ENCODE peak calls at places on chromosome 19, in nine cellular contexts. L is H9; X is dorsolateral prefrontal cortex; G is fibroblast of lung; I is tibial nerve; O is CD8-positive, alpha-beta T cell; M is foreskin fibroblast; H is GM12865; U is neural progenitor cell. R is an unnamed sample.

GRCh38 chr19:15449620-15450527 is at the start of gene WIZ:
- DNase-seq in I (peak), G (peak), L (peak), H (peak), M (peak), O (peak), U (peak), X (peak), R (peak)

GRCh38 chr19:41327499-41328156 is 17.7 kb downstream of the CCDC97 start:
- DNase-seq in O (peak), G (peak), U (no peak), X (no peak), L (peak), M (peak), H (peak), I (no peak), R (no peak)

GRCh38 chr19:45156751-45157150 is 4.0 kb downstream of the NKPD1 start:
- DNase-seq in U (no peak), O (no peak), I (no peak), G (no peak), H (no peak), X (no peak), M (no peak), L (no peak), R (no peak)

GRCh38 chr19:33778089-33778791 is 18.4 kb upstream of the KCTD15 start:
- DNase-seq in L (peak), H (peak), U (peak), O (peak), G (peak), M (peak), X (peak), I (peak), R (peak)

GRCh38 chr19:8000298-8001038 is 5.0 kb downstream of the ELAVL1 start:
- DNase-seq in I (no peak), O (no peak), M (no peak), L (no peak), G (no peak), U (no peak), H (peak), X (no peak), R (no peak)

GRCh38 chr19:45428385-45429231 is 4.9 kb upstream of the ERCC1 start:
- DNase-seq in M (peak), I (no peak), X (no peak), L (peak), H (no peak), O (no peak), U (peak), G (peak), R (peak)

GRCh38 chr19:7742575-7742974 is 4.8 kb downstream of the CD209 start:
- DNase-seq in M (no peak), H (peak), X (no peak), I (no peak), G (no peak), U (no peak), L (no peak), O (no peak), R (no peak)

GRCh38 chr19:41700381-41701195 is 7.8 kb upstream of the CEACAM5 start:
- DNase-seq in H (no peak), G (no peak), I (no peak), L (peak), M (no peak), X (no peak), U (no peak), O (no peak), R (peak)

GRCh38 chr19:40445637-40445944 is 1.5 kb upstream of the SERTAD3 start:
- DNase-seq in G (no peak), I (no peak), L (no peak), X (no peak), M (no peak), U (no peak), H (no peak), O (no peak), R (no peak)

GRCh38 chr19:56751078-56751489 is 79.5 kb upstream of the ZNF835 start:
- DNase-seq in I (no peak), U (no peak), O (no peak), X (peak), H (no peak), L (no peak), G (no peak), M (no peak), R (peak)

GRCh38 chr19:55436847-55437246 is 6.3 kb downstream of the SHISA7 start:
- DNase-seq in O (no peak), L (no peak), H (no peak), X (no peak), U (no peak), M (no peak), I (no peak), G (no peak), R (no peak)

GRCh38 chr19:35276706-35277281 is 5.5 kb upstream of the HAMP start:
- DNase-seq in L (no peak), O (no peak), H (no peak), X (no peak), M (no peak), G (no peak), U (no peak), I (no peak), R (no peak)

GRCh38 chr19:6238643-6239281 is 41.0 kb downstream of the MLLT1 start:
- DNase-seq in O (no peak), U (no peak), X (no peak), I (no peak), L (no peak), M (peak), G (peak), H (no peak), R (no peak)

GRCh38 chr19:41373993-41374392 is 2.3 kb upstream of the TMEM91 start:
- DNase-seq in H (no peak), L (no peak), O (no peak), U (no peak), X (peak), M (peak), G (peak), I (peak), R (peak)

GRCh38 chr19:42276821-42277220 is 7.8 kb downstream of the CIC start:
- DNase-seq in I (no peak), H (peak), M (no peak), L (no peak), O (no peak), G (no peak), U (no peak), X (no peak), R (no peak)

GRCh38 chr19:47284324-47284899 is 9.7 kb downstream of the INAFM1 start:
- DNase-seq in M (peak), I (no peak), U (peak), O (no peak), L (no peak), H (peak), X (no peak), G (peak), R (no peak)

GRCh38 chr19:15252398-15253018 is 20.3 kb upstream of the EPHX3 start:
- DNase-seq in I (no peak), H (no peak), U (peak), X (no peak), L (peak), O (no peak), G (peak), M (peak), R (no peak)

GRCh38 chr19:7415163-7415856 is 66.6 kb downstream of the ARHGEF18 start:
- DNase-seq in L (no peak), H (no peak), X (no peak), U (no peak), I (no peak), G (peak), M (peak), O (no peak), R (no peak)

GRCh38 chr19:55484571-55485438 is at the start of gene NAT14:
- DNase-seq in O (peak), U (peak), I (no peak), X (peak), M (peak), L (peak), G (peak), H (peak), R (peak)

GRCh38 chr19:54478677-54479266 is 5.7 kb upstream of the CDC42EP5 start:
- DNase-seq in G (peak), H (peak), L (peak), U (peak), X (no peak), O (no peak), M (peak), I (no peak), R (no peak)

GRCh38 chr19:34712606-34713261 is 21.3 kb upstream of the ZNF181 start:
- DNase-seq in H (peak), X (no peak), O (peak), G (peak), M (peak), U (peak), L (peak), I (no peak), R (no peak)

GRCh38 chr19:35247526-35248309 is 1.1 kb upstream of the LSR start:
- DNase-seq in L (peak), U (peak), X (no peak), O (no peak), H (peak), G (no peak), M (peak), I (no peak), R (peak)

GRCh38 chr19:49432141-49433073 is 7.2 kb downstream of the GFY start:
- DNase-seq in O (no peak), X (no peak), L (peak), G (no peak), H (peak), U (peak), M (no peak), I (no peak), R (no peak)

GRCh38 chr19:6743071-6743470 is 3.6 kb downstream of the TRIP10 start:
- DNase-seq in G (no peak), M (no peak), U (peak), O (no peak), X (no peak), H (no peak), L (no peak), I (no peak), R (no peak)

GRCh38 chr19:43901395-43902390 is 33.4 kb downstream of the ZNF45 start:
- DNase-seq in G (peak), M (peak), H (peak), O (peak), I (peak), U (peak), L (peak), X (peak), R (peak)

GRCh38 chr19:47671499-47671898 is 41.7 kb upstream of the EHD2 start:
- DNase-seq in X (no peak), O (no peak), U (no peak), I (no peak), L (no peak), M (no peak), H (no peak), G (no peak), R (no peak)

GRCh38 chr19:3783660-3784584 is 2.3 kb downstream of the MATK start:
- DNase-seq in L (peak), O (no peak), M (no peak), U (peak), I (no peak), G (no peak), X (no peak), H (no peak), R (no peak)

GRCh38 chr19:54388001-54388802 is 23.5 kb upstream of the LAIR1 start:
- DNase-seq in L (no peak), X (no peak), H (peak), U (no peak), O (no peak), I (no peak), G (no peak), M (peak), R (no peak)

GRCh38 chr19:42480335-42481095 is 37.8 kb upstream of the CXCL17 start:
- DNase-seq in G (peak), I (no peak), O (no peak), M (peak), L (no peak), H (peak), X (no peak), U (no peak), R (no peak)

GRCh38 chr19:42322305-42322704 is 3.1 kb upstream of the MEGF8 start:
- DNase-seq in U (no peak), I (no peak), H (no peak), G (no peak), M (no peak), X (no peak), O (no peak), L (no peak), R (no peak)

GRCh38 chr19:41334793-41335192 is 18.9 kb downstream of the TGFB1 start:
- DNase-seq in G (no peak), O (no peak), X (no peak), U (no peak), I (no peak), L (no peak), M (no peak), H (peak), R (no peak)

GRCh38 chr19:7480222-7480974 is 8.4 kb downstream of the PEX11G start:
- DNase-seq in H (no peak), L (no peak), O (no peak), U (no peak), G (no peak), I (no peak), M (peak), X (no peak), R (no peak)

GRCh38 chr19:55704494-55705245 is 29.6 kb downstream of the EPN1 start:
- DNase-seq in I (no peak), G (no peak), U (no peak), M (no peak), O (no peak), L (no peak), X (no peak), H (no peak), R (no peak)

GRCh38 chr19:54533476-54533875 is 30.8 kb downstream of the LAIR2 start:
- DNase-seq in M (no peak), O (no peak), L (no peak), G (no peak), X (no peak), H (no peak), U (no peak), I (no peak), R (no peak)

GRCh38 chr19:28472843-28473242 is 740.1 kb downstream of the UQCRFS1 start:
- DNase-seq in U (no peak), O (no peak), G (no peak), L (no peak), X (no peak), H (no peak), M (peak), I (no peak), R (no peak)

GRCh38 chr19:47891923-47892666 is 6.0 kb upstream of the SULT2A1 start:
- DNase-seq in O (no peak), U (peak), H (no peak), X (no peak), I (no peak), G (peak), M (peak), L (peak), R (no peak)

GRCh38 chr19:44808463-44809371 is at the start of gene BCAM:
- DNase-seq in L (peak), G (peak), M (peak), U (peak), H (no peak), X (no peak), O (no peak), I (peak), R (no peak)

GRCh38 chr19:37991176-37991835 is 84.3 kb downstream of the SIPA1L3 start:
- DNase-seq in I (no peak), L (no peak), G (no peak), X (no peak), H (no peak), O (no peak), U (no peak), M (no peak), R (no peak)

GRCh38 chr19:18476507-18477041 is 38.6 kb upstream of the ISYNA1 start:
- DNase-seq in H (no peak), X (no peak), L (no peak), M (no peak), U (no peak), I (no peak), G (no peak), O (no peak), R (no peak)

GRCh38 chr19:18478545-18479311 is 40.8 kb upstream of the ISYNA1 start:
- DNase-seq in O (no peak), L (no peak), H (peak), M (peak), X (peak), U (no peak), G (peak), I (peak), R (no peak)

GRCh38 chr19:18477974-18478373 is 40.0 kb upstream of the ISYNA1 start:
- DNase-seq in I (no peak), H (no peak), O (no peak), L (no peak), U (no peak), M (no peak), X (no peak), G (no peak), R (no peak)

GRCh38 chr19:18475762-18476331 is 37.9 kb upstream of the ISYNA1 start:
- DNase-seq in L (no peak), M (no peak), H (no peak), X (no peak), I (no peak), O (no peak), G (no peak), U (no peak), R (no peak)

GRCh38 chr19:18477042-18477760 is 39.3 kb upstream of the ISYNA1 start:
- DNase-seq in O (no peak), G (no peak), H (no peak), I (no peak), X (no peak), U (no peak), L (no peak), M (peak), R (no peak)
- TF ChIP-seq CTCF in O (no peak), G (no peak), H (no peak), I (no peak), X (no peak), U (peak), L (peak), M (no peak), R (peak)

GRCh38 chr19:13195678-13196077 is 45.5 kb downstream of the IER2 start:
- DNase-seq in G (no peak), M (no peak), H (peak), O (no peak), L (peak), I (no peak), X (no peak), U (peak), R (no peak)
- TF ChIP-seq CTCF in G (no peak), M (no peak), H (peak), O (peak), L (peak), I (no peak), X (no peak), U (peak), R (no peak)

GRCh38 chr19:1791879-1792278 is 20.2 kb downstream of the ATP8B3 start:
- DNase-seq in H (no peak), I (no peak), M (no peak), U (no peak), L (no peak), G (no peak), O (no peak), X (no peak), R (no peak)
- TF ChIP-seq CTCF in H (no peak), I (no peak), M (no peak), U (peak), L (no peak), G (no peak), O (no peak), X (no peak), R (no peak)

DNA sequence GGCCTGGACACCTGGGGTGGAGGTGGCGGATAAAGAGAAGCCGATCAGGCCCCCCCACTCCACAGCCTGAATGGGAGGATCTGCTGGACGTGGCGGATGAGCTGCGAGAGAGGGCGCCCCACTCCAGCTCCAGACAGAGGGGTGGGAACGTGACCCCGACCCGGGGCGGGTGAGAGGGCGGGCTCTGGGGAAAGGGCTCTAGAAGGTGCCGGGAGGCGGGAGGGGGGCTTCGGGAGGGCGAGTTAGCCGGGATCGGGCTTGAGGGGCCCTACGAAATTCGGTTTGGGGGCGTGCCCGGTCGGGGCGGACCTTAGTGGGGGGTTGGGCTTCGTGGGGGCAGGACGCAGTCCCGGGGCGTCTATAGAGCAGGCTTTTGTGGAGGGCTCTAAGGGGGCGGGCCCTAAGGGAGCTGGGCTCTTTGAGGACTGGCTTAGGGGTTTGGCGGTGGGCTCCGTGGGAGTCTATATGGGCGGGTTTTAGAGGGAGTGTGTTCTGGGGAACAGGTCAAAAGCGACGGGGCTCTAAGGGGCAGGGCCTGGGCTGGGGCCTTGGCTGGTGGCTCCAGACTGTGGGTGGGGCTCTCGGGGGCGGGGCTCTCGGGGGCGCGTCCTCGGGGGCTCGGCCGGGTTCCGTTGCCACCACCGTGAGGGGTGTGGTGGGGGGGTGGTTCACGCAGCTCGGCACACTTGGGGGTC is 4.1 kb upstream of the NANOS3 start:
- DNase-seq in H (no peak), O (no peak), G (no peak), L (peak), X (no peak), U (peak), M (peak), I (no peak), R (no peak)
- TF ChIP-seq CTCF in H (no peak), O (peak), G (no peak), L (peak), X (no peak), U (peak), M (no peak), I (no peak), R (no peak)

GRCh38 chr19:53192771-53193533 is at the start of gene ZNF665:
- DNase-seq in I (peak), M (peak), X (peak), O (peak), H (peak), G (peak), U (peak), L (peak), R (peak)

GRCh38 chr19:53195265-53195879 is 2.2 kb upstream of the ZNF665 start:
- DNase-seq in U (peak), L (peak), M (peak), X (peak), O (peak), G (peak), I (peak), H (peak), R (no peak)

GRCh38 chr19:53193534-53194222 is 520 bp upstream of the ZNF665 start:
- DNase-seq in O (no peak), G (no peak), H (no peak), I (no peak), M (no peak), X (no peak), U (no peak), L (no peak), R (no peak)

GRCh38 chr19:53190253-53190652 is 2.9 kb downstream of the ZNF665 start:
- DNase-seq in X (no peak), I (no peak), O (no peak), G (no peak), M (no peak), H (no peak), L (no peak), U (no peak), R (no peak)
- TF ChIP-seq CTCF in X (no peak), I (no peak), O (no peak), G (no peak), M (no peak), H (no peak), L (no peak), U (no peak), R (no peak)

DNA sequence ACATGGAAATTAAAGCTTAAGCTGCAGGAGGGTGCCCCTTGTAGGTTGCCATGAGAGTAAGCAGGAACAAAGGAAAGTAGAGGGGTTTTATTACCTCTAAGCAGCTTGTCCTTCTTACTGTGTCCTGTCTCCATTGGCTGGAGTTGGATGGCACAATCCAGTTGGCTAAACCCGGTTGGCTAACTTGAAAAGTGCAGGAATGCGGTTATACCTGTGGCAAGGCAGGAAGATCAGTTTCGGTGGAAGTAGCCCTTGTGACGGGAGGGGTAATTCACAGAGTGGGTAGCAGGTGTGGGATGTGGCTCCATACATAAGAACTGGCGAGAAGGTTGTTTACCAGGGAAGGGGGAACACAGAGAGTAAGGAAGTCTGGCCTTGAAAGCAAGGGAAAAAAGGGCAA is 3.2 kb downstream of the ZNF726 start:
- DNase-seq in M (no peak), X (no peak), U (no peak), L (no peak), H (no peak), G (no peak), I (no peak), O (no peak), R (peak)
- TF ChIP-seq CTCF in M (no peak), X (no peak), U (no peak), L (no peak), H (no peak), G (no peak), I (no peak), O (no peak), R (no peak)